ENCODE peak calls at places on chromosomes 6 and 20, in ten cellular contexts. K is MM.1S; X is psoas muscle; Y is cardiac muscle cell; S is BE2C; G is lung; D is Panc1; Q is CD8-positive, alpha-beta memory T cell; Z is sigmoid colon; H is AG04450. I is an unnamed sample. For H3K27me3, the result is how much of the 10 kb centered on the place peaks cover.

GRCh38 chr6:105433723-105434122 is 30.8 kb upstream of the PREP start:
- DNase-seq in K (no peak), X (no peak), Y (no peak), S (no peak), G (no peak), D (no peak), Q (no peak), Z (no peak), H (no peak), I (no peak)

GRCh38 chr6:53795702-53796450 is 1.1 kb downstream of the LRRC1 start:
- DNase-seq in K (peak), X (peak), Y (peak), S (no peak), G (peak), D (no peak), Q (peak), Z (peak), H (no peak), I (peak)

GRCh38 chr6:85920782-85921181 is 278.1 kb upstream of the SYNCRIP start:
- DNase-seq in K (no peak), X (no peak), Y (no peak), S (no peak), G (peak), D (no peak), Q (no peak), Z (no peak), H (no peak), I (no peak)

GRCh38 chr20:36606171-36607116 is 865 bp downstream of the RAB5IF start:
- DNase-seq in K (peak), X (no peak), Y (peak), S (no peak), G (peak), D (no peak), Q (no peak), Z (no peak), H (no peak), I (no peak)

GRCh38 chr20:44942264-44942973 is 17.8 kb downstream of the TOMM34 start:
- DNase-seq in K (no peak), X (no peak), Y (no peak), S (no peak), G (no peak), D (no peak), Q (no peak), Z (no peak), H (no peak), I (no peak)

GRCh38 chr6:19866900-19867627 is 29.9 kb downstream of the ID4 start:
- DNase-seq in K (peak), X (no peak), Y (peak), S (no peak), G (no peak), D (peak), Q (no peak), Z (no peak), H (peak), I (no peak)

GRCh38 chr20:8020314-8021079 is 936 bp upstream of the TMX4 start:
- DNase-seq in K (peak), X (no peak), Y (peak), S (no peak), G (no peak), D (no peak), Q (peak), Z (no peak), H (no peak), I (no peak)

GRCh38 chr6:161498359-161498758 is 224.5 kb upstream of the AGPAT4 start:
- DNase-seq in K (no peak), X (peak), Y (peak), S (peak), G (no peak), D (no peak), Q (no peak), Z (no peak), H (no peak), I (peak)

GRCh38 chr6:21022343-21023107 is 488.3 kb downstream of the CDKAL1 start:
- DNase-seq in K (no peak), X (no peak), Y (peak), S (no peak), G (peak), D (peak), Q (no peak), Z (no peak), H (peak), I (no peak)

GRCh38 chr20:33830371-33830770 is 19.2 kb downstream of the CHMP4B start:
- DNase-seq in K (no peak), X (no peak), Y (peak), S (peak), G (no peak), D (no peak), Q (no peak), Z (no peak), H (no peak), I (no peak)

GRCh38 chr6:41596096-41596685 is 42.1 kb upstream of the MDFI start:
- DNase-seq in K (no peak), X (peak), Y (no peak), S (peak), G (no peak), D (no peak), Q (no peak), Z (peak), H (no peak), I (no peak)

GRCh38 chr6:111565316-111566221 is 40.1 kb downstream of the TRAF3IP2 start:
- DNase-seq in K (no peak), X (no peak), Y (no peak), S (no peak), G (no peak), D (no peak), Q (no peak), Z (no peak), H (no peak), I (no peak)

GRCh38 chr6:30463651-30464618 is 25.4 kb upstream of the HLA-E start:
- DNase-seq in K (peak), X (peak), Y (peak), S (no peak), G (no peak), D (no peak), Q (peak), Z (no peak), H (no peak), I (no peak)

GRCh38 chr20:63150391-63150898 is 65.5 kb downstream of the YTHDF1 start:
- DNase-seq in K (no peak), X (peak), Y (no peak), S (peak), G (no peak), D (no peak), Q (no peak), Z (no peak), H (no peak), I (no peak)

GRCh38 chr6:28658475-28659249 is 133.0 kb downstream of the GPX5 start:
- DNase-seq in K (no peak), X (no peak), Y (peak), S (no peak), G (no peak), D (no peak), Q (no peak), Z (no peak), H (no peak), I (no peak)

GRCh38 chr20:62740286-62741141 is 31.9 kb downstream of the NTSR1 start:
- DNase-seq in K (peak), X (peak), Y (peak), S (no peak), G (peak), D (peak), Q (peak), Z (peak), H (peak), I (no peak)

GRCh38 chr6:135922746-135923145 is 71.2 kb downstream of the PDE7B start:
- DNase-seq in K (no peak), X (peak), Y (peak), S (peak), G (no peak), D (no peak), Q (no peak), Z (peak), H (no peak), I (no peak)

GRCh38 chr6:53250761-53251672 is 97.7 kb downstream of the ELOVL5 start:
- DNase-seq in K (no peak), X (no peak), Y (peak), S (no peak), G (no peak), D (no peak), Q (no peak), Z (no peak), H (no peak), I (no peak)

GRCh38 chr6:75205776-75206334 is at the start of gene COL12A1:
- DNase-seq in K (no peak), X (peak), Y (peak), S (peak), G (peak), D (no peak), Q (no peak), Z (peak), H (peak), I (peak)

GRCh38 chr6:158538741-158539140 is 21.1 kb upstream of the TMEM181 start:
- DNase-seq in K (no peak), X (no peak), Y (no peak), S (no peak), G (no peak), D (no peak), Q (no peak), Z (no peak), H (no peak), I (no peak)

GRCh38 chr20:4814696-4815252 is 93.1 kb downstream of the PRND start:
- DNase-seq in K (peak), X (no peak), Y (no peak), S (no peak), G (no peak), D (no peak), Q (no peak), Z (no peak), H (no peak), I (no peak)

GRCh38 chr6:3210024-3210610 is 17.3 kb downstream of the TUBB2B start:
- DNase-seq in K (no peak), X (no peak), Y (no peak), S (no peak), G (no peak), D (no peak), Q (no peak), Z (no peak), H (no peak), I (no peak)

GRCh38 chr20:22805970-22806369 is 221.6 kb upstream of the FOXA2 start:
- DNase-seq in K (no peak), X (no peak), Y (no peak), S (no peak), G (no peak), D (no peak), Q (no peak), Z (no peak), H (no peak), I (no peak)

GRCh38 chr20:3777381-3777725 is 3.9 kb downstream of the SPEF1 start:
- DNase-seq in K (no peak), X (no peak), Y (no peak), S (no peak), G (no peak), D (no peak), Q (peak), Z (no peak), H (no peak), I (no peak)

GRCh38 chr6:18551228-18551627 is 164.1 kb downstream of the RNF144B start:
- DNase-seq in K (no peak), X (no peak), Y (peak), S (no peak), G (no peak), D (no peak), Q (no peak), Z (no peak), H (peak), I (no peak)

GRCh38 chr6:169677096-169677495 is 24.7 kb downstream of the WDR27 start:
- DNase-seq in K (no peak), X (no peak), Y (peak), S (no peak), G (no peak), D (no peak), Q (no peak), Z (no peak), H (no peak), I (no peak)

GRCh38 chr6:4510906-4511625 is 265.1 kb upstream of the CDYL start:
- DNase-seq in K (no peak), X (no peak), Y (no peak), S (no peak), G (no peak), D (no peak), Q (no peak), Z (no peak), H (no peak), I (no peak)

GRCh38 chr6:152273002-152273401 is 364.2 kb downstream of the SYNE1 start:
- DNase-seq in K (no peak), X (no peak), Y (peak), S (no peak), G (no peak), D (no peak), Q (no peak), Z (no peak), H (no peak), I (no peak)

GRCh38 chr6:92864966-92865555 is 554.3 kb downstream of the EPHA7 start:
- DNase-seq in K (peak), X (no peak), Y (no peak), S (no peak), G (no peak), D (no peak), Q (no peak), Z (no peak), H (no peak), I (no peak)

GRCh38 chr6:166553563-166554271 is 32.8 kb downstream of the RAMACL start:
- DNase-seq in K (no peak), X (peak), Y (peak), S (no peak), G (no peak), D (no peak), Q (no peak), Z (peak), H (peak), I (no peak)

GRCh38 chr6:38391909-38392614 is 247.7 kb downstream of the BTBD9 start:
- DNase-seq in K (no peak), X (no peak), Y (peak), S (no peak), G (no peak), D (no peak), Q (no peak), Z (no peak), H (no peak), I (no peak)

GRCh38 chr6:170493354-170493753 is 59.8 kb downstream of the PSMB1 start:
- DNase-seq in K (no peak), X (no peak), Y (no peak), S (no peak), G (no peak), D (no peak), Q (no peak), Z (no peak), H (no peak), I (no peak)

GRCh38 chr20:50092436-50092835 is 20.5 kb downstream of the UBE2V1 start:
- DNase-seq in K (no peak), X (no peak), Y (peak), S (no peak), G (no peak), D (no peak), Q (no peak), Z (no peak), H (no peak), I (no peak)

GRCh38 chr6:40798069-40798770 is 211.1 kb upstream of the LRFN2 start:
- DNase-seq in K (no peak), X (no peak), Y (no peak), S (no peak), G (no peak), D (no peak), Q (no peak), Z (no peak), H (no peak), I (no peak)

GRCh38 chr6:147043994-147044477 is 160.2 kb upstream of the STXBP5 start:
- DNase-seq in K (no peak), X (no peak), Y (no peak), S (no peak), G (no peak), D (no peak), Q (no peak), Z (no peak), H (no peak), I (no peak)

GRCh38 chr6:165704001-165704748 is 41.1 kb upstream of the PDE10A start:
- DNase-seq in K (peak), X (no peak), Y (peak), S (no peak), G (no peak), D (no peak), Q (no peak), Z (no peak), H (no peak), I (peak)

GRCh38 chr6:170057961-170058877 is 232.7 kb downstream of the DLL1 start:
- DNase-seq in K (no peak), X (peak), Y (no peak), S (no peak), G (no peak), D (no peak), Q (no peak), Z (peak), H (no peak), I (peak)

GRCh38 chr20:64104667-64105451 is 2.5 kb downstream of the NPBWR2 start:
- DNase-seq in K (no peak), X (peak), Y (no peak), S (peak), G (no peak), D (no peak), Q (no peak), Z (peak), H (no peak), I (peak)

GRCh38 chr6:46756469-46757205 is 9.9 kb downstream of the ANKRD66 start:
- DNase-seq in K (no peak), X (no peak), Y (no peak), S (no peak), G (no peak), D (no peak), Q (no peak), Z (no peak), H (no peak), I (no peak)

GRCh38 chr20:58224974-58225373 is 3.5 kb downstream of the ANKRD60 start:
- DNase-seq in K (no peak), X (no peak), Y (no peak), S (no peak), G (no peak), D (no peak), Q (no peak), Z (peak), H (no peak), I (no peak)

GRCh38 chr20:58224097-58224496 is 4.4 kb downstream of the ANKRD60 start:
- DNase-seq in K (no peak), X (no peak), Y (no peak), S (no peak), G (no peak), D (no peak), Q (no peak), Z (peak), H (no peak), I (no peak)

GRCh38 chr20:58227391-58228102 is 906 bp downstream of the ANKRD60 start:
- DNase-seq in K (no peak), X (no peak), Y (no peak), S (no peak), G (no peak), D (no peak), Q (no peak), Z (peak), H (no peak), I (no peak)

GRCh38 chr20:58223358-58223941 is 5.0 kb downstream of the ANKRD60 start:
- DNase-seq in K (no peak), X (no peak), Y (no peak), S (no peak), G (no peak), D (no peak), Q (no peak), Z (peak), H (no peak), I (no peak)

GRCh38 chr20:58225490-58226200 is 2.8 kb downstream of the ANKRD60 start:
- DNase-seq in K (no peak), X (no peak), Y (peak), S (no peak), G (no peak), D (no peak), Q (no peak), Z (peak), H (no peak), I (no peak)
- H3K27me3 ChIP-seq in K (half or more), X (under half), Y (half or more), S (under half), G (under half), D (under half), Q (under half), Z (half or more), H (under half), I (under half)

DNA sequence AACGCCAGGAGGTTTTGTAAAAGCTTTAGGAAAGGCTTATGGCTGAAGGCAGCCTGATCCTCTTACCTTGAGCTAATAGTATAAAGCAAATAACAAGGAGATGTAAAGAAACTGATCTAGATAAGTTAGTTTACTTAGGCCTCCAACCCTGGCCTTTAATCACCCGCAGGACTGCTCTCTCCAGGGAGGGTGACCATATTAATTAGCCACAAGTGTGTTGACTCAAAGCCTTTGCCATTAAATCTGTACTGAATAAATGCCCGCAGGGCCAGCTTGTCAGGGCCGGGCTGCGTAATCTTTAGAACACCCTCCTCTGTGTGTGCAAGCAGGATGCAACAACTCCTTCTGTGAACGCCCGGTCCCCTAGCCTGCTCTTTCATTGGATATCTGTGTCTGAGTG is 6.1 kb upstream of the PRSS16 start:
- DNase-seq in K (no peak), X (no peak), Y (no peak), S (no peak), G (no peak), D (no peak), Q (no peak), Z (no peak), H (no peak), I (no peak)
- H3K27me3 ChIP-seq in K (under half), X (under half), Y (under half), S (under half), G (under half), D (under half), Q (under half), Z (half or more), H (under half), I (under half)

DNA sequence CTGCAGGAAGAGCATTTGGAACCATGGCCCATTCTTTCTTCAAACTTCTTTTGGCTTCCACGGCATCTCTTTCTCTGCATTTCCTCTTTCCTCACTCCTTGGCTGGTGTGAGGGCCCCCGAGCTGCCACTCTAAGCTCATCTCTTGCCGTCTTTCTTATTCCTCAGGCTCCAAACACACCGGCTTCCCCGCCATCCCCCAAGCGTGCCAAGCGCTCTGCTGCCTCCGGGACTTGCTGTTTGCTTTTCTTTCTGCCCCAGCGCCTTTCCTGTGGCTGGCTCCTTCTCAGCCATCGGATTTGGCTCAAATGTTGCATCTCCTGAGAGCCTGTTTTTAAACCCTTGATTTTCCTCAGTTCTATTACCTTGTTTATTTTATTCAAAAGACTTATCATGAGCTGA is 172.7 kb downstream of the PACRG start:
- DNase-seq in K (no peak), X (no peak), Y (no peak), S (no peak), G (no peak), D (no peak), Q (no peak), Z (no peak), H (no peak), I (no peak)
- H3K27me3 ChIP-seq in K (under half), X (under half), Y (under half), S (under half), G (under half), D (under half), Q (under half), Z (under half), H (under half), I (under half)

DNA sequence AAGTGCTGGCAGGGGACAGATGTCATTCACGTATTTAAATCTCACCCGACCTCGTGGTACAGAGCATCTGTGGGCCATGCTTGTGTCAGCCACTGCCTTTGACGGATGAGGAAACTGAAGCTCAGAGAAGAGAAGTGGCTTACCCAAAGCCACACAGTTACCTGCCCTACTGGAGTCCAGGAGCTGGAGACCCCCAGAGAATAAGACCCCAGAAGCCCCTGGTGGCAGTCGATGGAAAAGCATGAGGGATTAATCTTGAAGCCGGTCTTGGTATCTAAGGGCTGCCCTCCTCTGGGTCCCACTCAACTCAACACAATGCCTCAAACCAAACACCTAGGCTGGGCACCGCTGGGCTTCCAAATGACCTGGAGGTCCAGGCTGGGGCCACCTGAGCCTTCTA is 83.1 kb downstream of the GRM4 start:
- DNase-seq in K (no peak), X (no peak), Y (no peak), S (no peak), G (no peak), D (no peak), Q (no peak), Z (no peak), H (no peak), I (no peak)
- H3K27me3 ChIP-seq in K (half or more), X (under half), Y (under half), S (under half), G (under half), D (under half), Q (under half), Z (half or more), H (half or more), I (under half)

I was measured in testis.